ENCODE peak calls at places on chromosomes 2 and 18, in five cellular contexts. One of them, this sample, is unnamed.

GRCh38 chr2:31987454-31987853 is 23.4 kb downstream of the MEMO1 start:
- DNase-seq in colonic mucosa: no peak
- DNase-seq in heart left ventricle: no peak
- DNase-seq in brain microvascular endothelial cell: peak; percentile 81
- DNase-seq in HepG2: no peak
- DNase-seq in this sample: peak; percentile 54

GRCh38 chr2:28224648-28225471 is 167.8 kb upstream of the FOSL2 start:
- DNase-seq in HepG2: no peak
- DNase-seq in colonic mucosa: peak; percentile 34
- DNase-seq in brain microvascular endothelial cell: peak; percentile 18
- DNase-seq in heart left ventricle: no peak
- DNase-seq in this sample: peak; percentile 15

GRCh38 chr2:98903767-98904485 is 32.1 kb downstream of the CRACDL start:
- DNase-seq in colonic mucosa: no peak
- DNase-seq in heart left ventricle: no peak
- DNase-seq in brain microvascular endothelial cell: no peak
- DNase-seq in HepG2: no peak
- DNase-seq in this sample: no peak

GRCh38 chr18:70636991-70637390 is 348.1 kb downstream of the SOCS6 start:
- DNase-seq in HepG2: no peak
- DNase-seq in heart left ventricle: no peak
- DNase-seq in brain microvascular endothelial cell: no peak
- DNase-seq in colonic mucosa: no peak
- DNase-seq in this sample: peak; percentile 33

GRCh38 chr2:11679016-11679415 is 9.0 kb upstream of the NTSR2 start:
- DNase-seq in colonic mucosa: no peak
- DNase-seq in brain microvascular endothelial cell: no peak
- DNase-seq in HepG2: no peak
- DNase-seq in heart left ventricle: peak; percentile 19
- DNase-seq in this sample: no peak

GRCh38 chr2:165629776-165630175 is 160.3 kb downstream of the CSRNP3 start:
- DNase-seq in colonic mucosa: no peak
- DNase-seq in heart left ventricle: no peak
- DNase-seq in brain microvascular endothelial cell: no peak
- DNase-seq in HepG2: no peak
- DNase-seq in this sample: no peak

GRCh38 chr2:79621252-79621651 is 108.4 kb downstream of the CTNNA2 start:
- DNase-seq in heart left ventricle: no peak
- DNase-seq in brain microvascular endothelial cell: no peak
- DNase-seq in colonic mucosa: no peak
- DNase-seq in HepG2: no peak
- DNase-seq in this sample: no peak

GRCh38 chr2:121144111-121144510 is 140.9 kb downstream of the TFCP2L1 start:
- DNase-seq in HepG2: no peak
- DNase-seq in heart left ventricle: no peak
- DNase-seq in colonic mucosa: no peak
- DNase-seq in brain microvascular endothelial cell: no peak
- DNase-seq in this sample: no peak

GRCh38 chr2:74188018-74188601 is 9.4 kb upstream of the MOB1A start:
- DNase-seq in HepG2: peak; percentile 33
- DNase-seq in colonic mucosa: no peak
- DNase-seq in heart left ventricle: no peak
- DNase-seq in brain microvascular endothelial cell: no peak
- DNase-seq in this sample: peak; percentile 26

GRCh38 chr2:5021148-5021547 is 671.0 kb upstream of the SOX11 start:
- DNase-seq in brain microvascular endothelial cell: no peak
- DNase-seq in colonic mucosa: no peak
- DNase-seq in HepG2: no peak
- DNase-seq in heart left ventricle: no peak
- DNase-seq in this sample: peak; percentile 58

GRCh38 chr2:241900251-241901017 is 30.9 kb downstream of the RTP5 start:
- DNase-seq in heart left ventricle: peak; percentile 49
- DNase-seq in HepG2: no peak
- DNase-seq in brain microvascular endothelial cell: no peak
- DNase-seq in colonic mucosa: no peak
- DNase-seq in this sample: no peak

GRCh38 chr2:15385184-15385583 is 175.9 kb downstream of the NBAS start:
- DNase-seq in brain microvascular endothelial cell: no peak
- DNase-seq in heart left ventricle: no peak
- DNase-seq in colonic mucosa: no peak
- DNase-seq in HepG2: no peak
- DNase-seq in this sample: no peak

GRCh38 chr2:16525265-16525887 is 140.3 kb downstream of the CYRIA start:
- DNase-seq in heart left ventricle: no peak
- DNase-seq in colonic mucosa: peak; percentile 34
- DNase-seq in brain microvascular endothelial cell: no peak
- DNase-seq in HepG2: peak; percentile 49
- DNase-seq in this sample: peak; percentile 28

GRCh38 chr2:64982311-64982857 is 6.8 kb upstream of the SLC1A4 start:
- DNase-seq in heart left ventricle: no peak
- DNase-seq in HepG2: peak; percentile 92
- DNase-seq in colonic mucosa: no peak
- DNase-seq in brain microvascular endothelial cell: no peak
- DNase-seq in this sample: no peak

GRCh38 chr2:172552547-172553291 is 3.2 kb upstream of the PDK1 start:
- DNase-seq in brain microvascular endothelial cell: peak; percentile 93
- DNase-seq in colonic mucosa: no peak
- DNase-seq in heart left ventricle: no peak
- DNase-seq in HepG2: no peak
- DNase-seq in this sample: peak; percentile 56

GRCh38 chr2:161273038-161273760 is 35.0 kb upstream of the PSMD14 start:
- DNase-seq in brain microvascular endothelial cell: peak; percentile 61
- DNase-seq in HepG2: peak; percentile 64
- DNase-seq in colonic mucosa: peak; percentile 27
- DNase-seq in heart left ventricle: no peak
- DNase-seq in this sample: peak; percentile 90

GRCh38 chr2:74876081-74876886 is 42.4 kb downstream of the HK2 start:
- DNase-seq in heart left ventricle: no peak
- DNase-seq in HepG2: peak; percentile 61
- DNase-seq in colonic mucosa: peak; percentile 54
- DNase-seq in brain microvascular endothelial cell: peak; percentile 43
- DNase-seq in this sample: peak; percentile 82

GRCh38 chr2:141565597-141565996 is 565.2 kb downstream of the LRP1B start:
- DNase-seq in brain microvascular endothelial cell: no peak
- DNase-seq in heart left ventricle: no peak
- DNase-seq in HepG2: no peak
- DNase-seq in colonic mucosa: no peak
- DNase-seq in this sample: peak; percentile 46

GRCh38 chr2:185984670-185985069 is 246.1 kb downstream of the FSIP2 start:
- DNase-seq in colonic mucosa: no peak
- DNase-seq in brain microvascular endothelial cell: peak; percentile 31
- DNase-seq in heart left ventricle: no peak
- DNase-seq in HepG2: no peak
- DNase-seq in this sample: no peak

GRCh38 chr2:241188386-241189092 is at the start of gene ANO7:
- DNase-seq in heart left ventricle: no peak
- DNase-seq in brain microvascular endothelial cell: no peak
- DNase-seq in HepG2: no peak
- DNase-seq in colonic mucosa: peak; percentile 62
- DNase-seq in this sample: peak; percentile 5

GRCh38 chr2:36561223-36561944 is 36.6 kb downstream of the FEZ2 start:
- DNase-seq in colonic mucosa: peak; percentile 61
- DNase-seq in heart left ventricle: no peak
- DNase-seq in HepG2: peak; percentile 18
- DNase-seq in brain microvascular endothelial cell: peak; percentile 91
- DNase-seq in this sample: peak; percentile 97

GRCh38 chr2:134690629-134691215 is 28.1 kb downstream of the TMEM163 start:
- DNase-seq in HepG2: no peak
- DNase-seq in colonic mucosa: no peak
- DNase-seq in heart left ventricle: no peak
- DNase-seq in brain microvascular endothelial cell: no peak
- DNase-seq in this sample: no peak

DNA sequence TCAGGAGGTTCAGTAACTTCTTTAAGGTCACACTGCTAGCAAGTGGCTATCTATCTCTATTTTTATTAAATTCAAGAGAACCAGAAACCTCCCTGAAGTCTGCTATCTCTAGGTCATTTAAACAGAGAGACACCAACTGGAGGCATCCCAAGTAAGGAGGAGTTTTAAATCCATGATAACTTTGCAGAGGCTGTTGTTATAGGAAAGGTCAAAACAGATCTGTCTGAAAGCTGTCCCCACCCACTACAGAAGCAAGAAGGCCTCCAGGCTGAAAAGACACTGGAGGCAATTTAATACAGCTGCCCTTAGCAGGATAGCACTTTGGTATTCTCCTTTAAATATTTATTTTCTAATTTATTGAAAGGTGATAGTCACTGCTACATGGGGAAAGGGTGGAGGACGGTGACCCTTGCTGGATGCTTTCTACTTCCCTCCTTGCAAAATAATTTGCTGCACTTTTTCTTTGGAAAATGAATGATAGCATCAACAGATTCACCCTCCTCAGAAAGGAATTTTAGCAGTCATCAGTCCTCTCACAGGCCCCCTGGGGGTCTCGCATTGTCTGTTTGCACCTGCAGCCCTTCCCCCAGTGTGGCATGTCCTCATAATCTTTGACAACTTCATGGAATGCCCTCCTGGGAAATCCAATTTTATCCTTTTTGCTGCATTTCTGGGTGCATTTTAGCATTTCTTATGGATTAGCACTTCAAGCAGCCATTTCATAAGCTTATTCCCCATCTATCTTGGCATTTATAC is 429.5 kb upstream of the TNP1 start:
- DNase-seq in HepG2: no peak
- DNase-seq in colonic mucosa: no peak
- DNase-seq in brain microvascular endothelial cell: no peak
- DNase-seq in heart left ventricle: no peak
- DNase-seq in this sample: no peak
- H3K27ac ChIP-seq in HepG2: no peak overlapping the region
- H3K27ac ChIP-seq in colonic mucosa: no peak overlapping the region
- H3K27ac ChIP-seq in brain microvascular endothelial cell: no peak overlapping the region
- H3K27ac ChIP-seq in heart left ventricle: peak overlapping the region; percentile 37
- H3K27ac ChIP-seq in this sample: no peak overlapping the region

DNA sequence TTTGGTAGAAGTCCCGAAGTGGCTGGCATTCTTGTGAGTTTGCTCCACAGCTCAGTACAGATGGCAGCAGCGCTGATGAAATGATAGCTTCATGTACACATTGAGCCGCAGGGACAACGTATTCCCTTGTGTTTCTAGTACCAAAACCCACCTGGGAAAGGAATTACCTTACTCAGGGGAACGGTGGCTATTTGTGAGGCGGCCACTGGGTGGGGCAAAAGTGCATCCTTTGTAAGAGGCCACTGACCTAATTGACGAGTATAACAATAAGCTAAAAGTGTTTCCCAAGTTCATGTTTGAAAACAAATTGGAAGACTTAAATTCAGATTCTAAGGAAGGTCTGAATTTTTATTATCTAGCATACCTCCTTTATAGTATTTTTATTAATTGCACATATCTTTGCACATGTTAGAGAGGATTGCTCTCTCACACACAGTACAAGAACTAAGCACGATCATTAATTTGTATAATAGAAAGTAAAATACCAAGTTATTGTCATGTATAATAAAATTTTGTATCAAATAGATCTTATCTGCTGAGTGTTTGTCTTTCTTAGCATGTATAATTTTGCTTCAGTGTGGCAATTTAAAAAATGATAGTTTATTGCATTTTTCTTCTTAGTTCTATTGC is 25.3 kb upstream of the CDH7 start:
- DNase-seq in heart left ventricle: no peak
- DNase-seq in brain microvascular endothelial cell: no peak
- DNase-seq in colonic mucosa: peak; percentile 44
- DNase-seq in HepG2: peak; percentile 16
- DNase-seq in this sample: peak; percentile 73
- H3K27ac ChIP-seq in heart left ventricle: no peak overlapping the region
- H3K27ac ChIP-seq in brain microvascular endothelial cell: no peak overlapping the region
- H3K27ac ChIP-seq in colonic mucosa: no peak overlapping the region
- H3K27ac ChIP-seq in HepG2: no peak overlapping the region
- H3K27ac ChIP-seq in this sample: no peak overlapping the region

DNA sequence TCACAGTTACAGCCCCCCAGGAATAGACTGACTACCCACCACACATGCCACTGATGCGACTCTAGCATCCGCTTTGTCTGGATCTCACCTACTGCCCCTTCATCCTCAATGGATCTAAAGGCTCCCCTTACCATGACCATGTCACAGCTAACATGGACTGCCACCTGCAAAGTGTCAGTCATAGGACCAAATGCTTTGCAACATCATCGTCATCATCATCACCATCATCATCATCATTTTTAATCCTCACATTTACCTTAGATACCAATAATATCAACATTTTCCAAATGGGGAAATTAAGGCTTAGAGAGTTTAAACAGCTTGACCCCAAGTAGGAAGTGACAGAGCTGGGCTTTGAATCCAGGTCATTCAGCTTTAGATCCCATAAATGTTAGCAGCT is 60.1 kb upstream of the NEDD4L start:
- DNase-seq in HepG2: no peak
- DNase-seq in heart left ventricle: no peak
- DNase-seq in colonic mucosa: no peak
- DNase-seq in brain microvascular endothelial cell: no peak
- DNase-seq in this sample: no peak
- H3K27ac ChIP-seq in HepG2: no peak overlapping the region
- H3K27ac ChIP-seq in heart left ventricle: no peak overlapping the region
- H3K27ac ChIP-seq in colonic mucosa: no peak overlapping the region
- H3K27ac ChIP-seq in brain microvascular endothelial cell: no peak overlapping the region
- H3K27ac ChIP-seq in this sample: no peak overlapping the region

GRCh38 chr2:42060028-42060427 is 12.2 kb downstream of the PKDCC start:
- DNase-seq in HepG2: no peak
- DNase-seq in colonic mucosa: no peak
- DNase-seq in heart left ventricle: no peak
- DNase-seq in brain microvascular endothelial cell: no peak
- DNase-seq in this sample: no peak
- H3K27ac ChIP-seq in HepG2: no peak overlapping the region
- H3K27ac ChIP-seq in colonic mucosa: peak overlapping the region; percentile 65
- H3K27ac ChIP-seq in heart left ventricle: peak overlapping the region; percentile 22
- H3K27ac ChIP-seq in brain microvascular endothelial cell: no peak overlapping the region
- H3K27ac ChIP-seq in this sample: no peak overlapping the region

DNA sequence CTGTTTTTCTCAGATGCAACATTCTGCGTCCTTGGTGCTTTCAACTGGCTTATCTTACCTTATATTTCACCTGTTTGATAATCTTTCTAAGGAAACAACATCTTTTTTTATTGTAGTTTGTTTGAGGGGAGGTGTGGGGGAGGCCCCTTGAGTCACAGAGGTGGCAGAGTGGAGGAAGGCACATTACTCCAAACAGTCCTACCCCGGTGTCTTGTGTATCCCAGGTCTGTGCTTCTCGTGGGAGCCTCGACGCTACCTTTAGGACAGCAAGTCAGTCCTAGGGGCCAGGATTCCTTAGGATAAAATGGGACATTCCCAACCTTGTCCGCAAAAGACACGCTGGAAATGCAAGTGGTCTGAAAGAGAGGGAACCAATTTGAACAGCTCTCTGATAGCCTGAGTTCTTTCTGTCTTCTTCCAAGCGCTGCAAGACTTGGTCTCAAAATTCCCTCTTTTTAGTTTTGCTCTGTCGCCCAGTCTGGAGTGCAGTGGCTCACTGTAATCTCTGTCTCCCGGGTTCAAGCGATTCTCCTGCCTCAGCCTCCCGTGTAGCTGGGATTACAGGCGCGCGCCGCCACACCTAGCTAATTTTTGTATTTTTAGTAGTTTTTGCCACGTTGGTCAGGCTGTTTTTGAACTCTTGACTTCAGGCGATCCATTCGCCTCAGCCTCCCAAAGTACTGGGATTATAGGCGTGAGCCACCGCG is 4.0 kb downstream of the GATA6 start:
- DNase-seq in heart left ventricle: no peak
- DNase-seq in brain microvascular endothelial cell: no peak
- DNase-seq in colonic mucosa: peak; percentile 31
- DNase-seq in HepG2: no peak
- DNase-seq in this sample: no peak
- H3K27ac ChIP-seq in heart left ventricle: peak overlapping the region; percentile 97
- H3K27ac ChIP-seq in brain microvascular endothelial cell: peak overlapping the region; percentile 87
- H3K27ac ChIP-seq in colonic mucosa: peak overlapping the region; percentile 79
- H3K27ac ChIP-seq in HepG2: no peak overlapping the region
- H3K27ac ChIP-seq in this sample: no peak overlapping the region

GRCh38 chr18:34550156-34550555 is 159.9 kb upstream of the DTNA start:
- DNase-seq in heart left ventricle: no peak
- DNase-seq in colonic mucosa: no peak
- DNase-seq in HepG2: no peak
- DNase-seq in brain microvascular endothelial cell: no peak
- DNase-seq in this sample: no peak
- H3K27ac ChIP-seq in heart left ventricle: no peak overlapping the region
- H3K27ac ChIP-seq in colonic mucosa: no peak overlapping the region
- H3K27ac ChIP-seq in HepG2: no peak overlapping the region
- H3K27ac ChIP-seq in brain microvascular endothelial cell: no peak overlapping the region
- H3K27ac ChIP-seq in this sample: no peak overlapping the region